ENCODE peak calls at places on chromosomes 16 and 17, in nine cellular contexts. G is stimulated activated CD8-positive, alpha-beta memory T cell treated with anti-CD3 and anti-CD28 coated beads, Interleukin-7, amount 100 ng/mL, for 1 hour; V is activated CD4-positive, CD25-positive, alpha-beta regulatory T cell; A is GM19239; M is globus pallidus; J is NCI-H748 treated with DMSO at 0.1 percent for 48 hours; E is left ventricle myocardium superior; C is stimulated activated CD4-positive, alpha-beta T cell treated with anti-CD3 and anti-CD28 coated beads, Interleukin-2, amount 100 ng/mL, for 48 hours; X is IMR-90. R is an unnamed sample.

GRCh38 chr16:11624205-11624604 is 37.5 kb upstream of the LITAF start:
- DNase-seq in G (no peak), V (no peak), A (no peak), M (no peak), J (no peak), E (no peak), C (no peak), X (no peak), R (no peak)

GRCh38 chr16:66130296-66130910 is 236.1 kb upstream of the CDH5 start:
- DNase-seq in G (no peak), V (no peak), A (no peak), M (no peak), J (no peak), E (no peak), C (no peak), X (peak), R (no peak)

GRCh38 chr16:21645261-21645721 is 7.1 kb downstream of the IGSF6 start:
- DNase-seq in G (no peak), V (no peak), A (no peak), M (peak), J (no peak), E (no peak), C (no peak), X (peak), R (peak)

GRCh38 chr17:31584436-31585279 is 193.2 kb downstream of the RAB11FIP4 start:
- DNase-seq in G (no peak), V (no peak), A (no peak), M (no peak), J (no peak), E (no peak), C (no peak), X (no peak), R (no peak)

GRCh38 chr17:47611372-47612350 is 38.1 kb upstream of the KPNB1 start:
- DNase-seq in G (no peak), V (no peak), A (no peak), M (no peak), J (no peak), E (no peak), C (no peak), X (peak), R (no peak)

GRCh38 chr17:82127704-82128103 is 29.7 kb upstream of the FASN start:
- DNase-seq in G (no peak), V (no peak), A (no peak), M (no peak), J (no peak), E (no peak), C (no peak), X (no peak), R (no peak)

GRCh38 chr16:61324044-61324443 is 712.2 kb downstream of the CDH8 start:
- DNase-seq in G (no peak), V (no peak), A (no peak), M (no peak), J (peak), E (no peak), C (no peak), X (no peak), R (no peak)

GRCh38 chr16:1763521-1764511 is 7.5 kb downstream of the NME3 start:
- DNase-seq in G (no peak), V (no peak), A (no peak), M (no peak), J (no peak), E (no peak), C (no peak), X (no peak), R (no peak)

GRCh38 chr16:86882586-86883280 is 304.4 kb downstream of the FOXL1 start:
- DNase-seq in G (no peak), V (no peak), A (no peak), M (no peak), J (no peak), E (peak), C (no peak), X (peak), R (no peak)

GRCh38 chr17:33811006-33811760 is 443.9 kb upstream of the CCL2 start:
- DNase-seq in G (no peak), V (no peak), A (no peak), M (no peak), J (no peak), E (no peak), C (no peak), X (no peak), R (no peak)

GRCh38 chr16:3819741-3820724 is 60.5 kb downstream of the CREBBP start:
- DNase-seq in G (no peak), V (no peak), A (no peak), M (peak), J (peak), E (no peak), C (no peak), X (peak), R (no peak)

GRCh38 chr16:29745126-29745852 is 501 bp downstream of the C16orf54 start:
- DNase-seq in G (no peak), V (peak), A (peak), M (peak), J (no peak), E (no peak), C (peak), X (no peak), R (peak)

R was measured in central memory CD8-positive, alpha-beta T cell.